ENCODE peak calls at places on chromosomes 2 and 18, in four cellular contexts. One of them, this sample, is unnamed.

GRCh38 chr2:42547014-42547413 is 21.4 kb upstream of the MTA3 start:
- DNase-seq in hepatocyte: no peak
- DNase-seq in RWPE1: no peak
- DNase-seq in A549: no peak
- DNase-seq in this sample: no peak

GRCh38 chr18:9539283-9539682 is 64.0 kb downstream of the RALBP1 start:
- DNase-seq in hepatocyte: no peak
- DNase-seq in RWPE1: peak; percentile 89
- DNase-seq in A549: no peak
- DNase-seq in this sample: peak; percentile 43

GRCh38 chr18:55318864-55319516 is 269.0 kb downstream of the TCF4 start:
- DNase-seq in hepatocyte: no peak
- DNase-seq in RWPE1: no peak
- DNase-seq in A549: no peak
- DNase-seq in this sample: no peak

GRCh38 chr2:27960237-27960912 is 69.8 kb downstream of the BABAM2 start:
- DNase-seq in hepatocyte: peak; percentile 6
- DNase-seq in RWPE1: peak; percentile 4
- DNase-seq in A549: no peak
- DNase-seq in this sample: peak; percentile 14

GRCh38 chr2:201515573-201516246 is 64.2 kb downstream of the STRADB start:
- DNase-seq in hepatocyte: no peak
- DNase-seq in RWPE1: no peak
- DNase-seq in A549: no peak
- DNase-seq in this sample: no peak

GRCh38 chr2:215900203-215900611 is 113.1 kb downstream of the MREG start:
- DNase-seq in hepatocyte: peak; percentile 33
- DNase-seq in RWPE1: peak; percentile 45
- DNase-seq in A549: no peak
- DNase-seq in this sample: peak; percentile 27

GRCh38 chr2:143150287-143150686 is 21.1 kb downstream of the ARHGAP15 start:
- DNase-seq in hepatocyte: no peak
- DNase-seq in RWPE1: no peak
- DNase-seq in A549: no peak
- DNase-seq in this sample: no peak

GRCh38 chr2:207928079-207928478 is 97.2 kb downstream of the PLEKHM3 start:
- DNase-seq in hepatocyte: no peak
- DNase-seq in RWPE1: no peak
- DNase-seq in A549: no peak
- DNase-seq in this sample: peak; percentile 14

GRCh38 chr2:48221846-48222516 is 308.0 kb upstream of the STON1 start:
- DNase-seq in hepatocyte: peak; percentile 38
- DNase-seq in RWPE1: peak; percentile 52
- DNase-seq in A549: no peak
- DNase-seq in this sample: peak; percentile 77

GRCh38 chr2:120344214-120344990 is 1.5 kb upstream of the INHBB start:
- DNase-seq in hepatocyte: peak; percentile 70
- DNase-seq in RWPE1: no peak
- DNase-seq in A549: no peak
- DNase-seq in this sample: no peak

GRCh38 chr18:44897445-44898215 is 216.9 kb downstream of the SETBP1 start:
- DNase-seq in hepatocyte: no peak
- DNase-seq in RWPE1: no peak
- DNase-seq in A549: no peak
- DNase-seq in this sample: no peak

GRCh38 chr2:119491776-119492525 is 32.3 kb downstream of the SCTR start:
- DNase-seq in hepatocyte: peak; percentile 86
- DNase-seq in RWPE1: peak; percentile 87
- DNase-seq in A549: peak; percentile 40
- DNase-seq in this sample: peak; percentile 69

GRCh38 chr2:30367232-30368070 is 79.6 kb upstream of the LCLAT1 start:
- DNase-seq in hepatocyte: no peak
- DNase-seq in RWPE1: no peak
- DNase-seq in A549: no peak
- DNase-seq in this sample: no peak

GRCh38 chr2:171323971-171324528 is 109.7 kb downstream of the METTL8 start:
- DNase-seq in hepatocyte: no peak
- DNase-seq in RWPE1: no peak
- DNase-seq in A549: no peak
- DNase-seq in this sample: no peak

GRCh38 chr2:100418563-100418962 is 1.1 kb upstream of the CHST10 start:
- DNase-seq in hepatocyte: peak; percentile 32
- DNase-seq in RWPE1: no peak
- DNase-seq in A549: no peak
- DNase-seq in this sample: no peak

GRCh38 chr2:215917953-215918620 is 95.3 kb downstream of the MREG start:
- DNase-seq in hepatocyte: peak; percentile 31
- DNase-seq in RWPE1: no peak
- DNase-seq in A549: no peak
- DNase-seq in this sample: peak; percentile 39

GRCh38 chr2:223957092-223957851 is at the start of gene MRPL44:
- DNase-seq in hepatocyte: peak; percentile 98
- DNase-seq in RWPE1: peak; percentile 94
- DNase-seq in A549: peak; percentile 71
- DNase-seq in this sample: peak; percentile 72

GRCh38 chr18:54983041-54983686 is 23.9 kb upstream of the CCDC68 start:
- DNase-seq in hepatocyte: peak; percentile 70
- DNase-seq in RWPE1: peak; percentile 28
- DNase-seq in A549: peak; percentile 31
- DNase-seq in this sample: no peak

GRCh38 chr18:8800041-8800441 is 94.7 kb downstream of the MTCL1 start:
- DNase-seq in hepatocyte: no peak
- DNase-seq in RWPE1: no peak
- DNase-seq in A549: no peak
- DNase-seq in this sample: no peak

GRCh38 chr18:25898965-25899364 is 191.4 kb downstream of the SS18 start:
- DNase-seq in hepatocyte: no peak
- DNase-seq in RWPE1: no peak
- DNase-seq in A549: no peak
- DNase-seq in this sample: no peak

GRCh38 chr2:239820836-239821693 is 204.1 kb downstream of the NDUFA10 start:
- DNase-seq in hepatocyte: no peak
- DNase-seq in RWPE1: no peak
- DNase-seq in A549: no peak
- DNase-seq in this sample: no peak

DNA sequence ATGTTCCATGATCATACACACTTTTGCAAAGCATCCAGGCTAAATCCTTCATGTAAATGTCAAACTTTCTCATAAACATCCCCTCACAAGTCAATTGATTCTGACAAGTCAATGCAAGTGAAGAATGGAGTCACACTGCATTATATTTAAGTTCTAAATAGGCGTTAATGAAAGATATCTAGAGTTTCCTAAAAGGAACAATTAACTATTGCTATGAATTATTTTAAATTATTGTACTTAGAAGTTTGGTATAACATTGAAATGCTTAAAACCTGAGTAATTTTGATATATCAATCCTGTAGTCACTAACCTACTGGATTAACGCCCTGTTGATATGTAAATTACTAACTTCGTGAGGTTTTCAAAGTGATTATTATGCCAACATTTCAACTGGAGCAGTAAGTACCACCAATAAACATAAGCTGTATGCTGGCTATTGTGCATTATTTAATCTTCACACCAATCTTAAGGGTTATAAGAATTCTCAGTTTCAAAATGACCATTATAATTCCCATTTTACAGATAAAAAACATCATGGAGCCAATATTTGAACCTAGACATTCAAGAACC is 884.3 kb downstream of the ERBB4 start:
- DNase-seq in hepatocyte: no peak
- DNase-seq in RWPE1: no peak
- DNase-seq in A549: no peak
- DNase-seq in this sample: no peak
- H3K27ac ChIP-seq in hepatocyte: no peak overlapping the region
- H3K27ac ChIP-seq in RWPE1: no peak overlapping the region
- H3K27ac ChIP-seq in A549: no peak overlapping the region
- H3K27ac ChIP-seq in this sample: no peak overlapping the region

GRCh38 chr18:46156124-46156745 is 52.0 kb downstream of the HAUS1 start:
- DNase-seq in hepatocyte: no peak
- DNase-seq in RWPE1: no peak
- DNase-seq in A549: no peak
- DNase-seq in this sample: no peak
- H3K27ac ChIP-seq in hepatocyte: no peak overlapping the region
- H3K27ac ChIP-seq in RWPE1: peak overlapping the region; percentile 44
- H3K27ac ChIP-seq in A549: peak overlapping the region; percentile 88
- H3K27ac ChIP-seq in this sample: peak overlapping the region; percentile 88

GRCh38 chr2:45885111-45885685 is 233.7 kb downstream of the PRKCE start:
- DNase-seq in hepatocyte: no peak
- DNase-seq in RWPE1: no peak
- DNase-seq in A549: no peak
- DNase-seq in this sample: no peak
- H3K27ac ChIP-seq in hepatocyte: peak overlapping the region; percentile 27
- H3K27ac ChIP-seq in RWPE1: no peak overlapping the region
- H3K27ac ChIP-seq in A549: no peak overlapping the region
- H3K27ac ChIP-seq in this sample: no peak overlapping the region

GRCh38 chr2:144509001-144509545 is 10.8 kb downstream of the ZEB2 start:
- DNase-seq in hepatocyte: no peak
- DNase-seq in RWPE1: no peak
- DNase-seq in A549: no peak
- DNase-seq in this sample: no peak
- H3K27ac ChIP-seq in hepatocyte: peak overlapping the region; percentile 65
- H3K27ac ChIP-seq in RWPE1: no peak overlapping the region
- H3K27ac ChIP-seq in A549: no peak overlapping the region
- H3K27ac ChIP-seq in this sample: no peak overlapping the region

GRCh38 chr18:515156-515815 is 14.8 kb upstream of the COLEC12 start:
- DNase-seq in hepatocyte: no peak
- DNase-seq in RWPE1: no peak
- DNase-seq in A549: no peak
- DNase-seq in this sample: no peak

GRCh38 chr18:515838-516237 is 15.3 kb upstream of the COLEC12 start:
- DNase-seq in hepatocyte: no peak
- DNase-seq in RWPE1: no peak
- DNase-seq in A549: no peak
- DNase-seq in this sample: no peak

GRCh38 chr18:518081-518480 is 17.6 kb upstream of the COLEC12 start:
- DNase-seq in hepatocyte: no peak
- DNase-seq in RWPE1: no peak
- DNase-seq in A549: no peak
- DNase-seq in this sample: no peak

GRCh38 chr18:524496-524895 is 24.0 kb upstream of the COLEC12 start:
- DNase-seq in hepatocyte: peak; percentile 12
- DNase-seq in RWPE1: no peak
- DNase-seq in A549: no peak
- DNase-seq in this sample: no peak

DNA sequence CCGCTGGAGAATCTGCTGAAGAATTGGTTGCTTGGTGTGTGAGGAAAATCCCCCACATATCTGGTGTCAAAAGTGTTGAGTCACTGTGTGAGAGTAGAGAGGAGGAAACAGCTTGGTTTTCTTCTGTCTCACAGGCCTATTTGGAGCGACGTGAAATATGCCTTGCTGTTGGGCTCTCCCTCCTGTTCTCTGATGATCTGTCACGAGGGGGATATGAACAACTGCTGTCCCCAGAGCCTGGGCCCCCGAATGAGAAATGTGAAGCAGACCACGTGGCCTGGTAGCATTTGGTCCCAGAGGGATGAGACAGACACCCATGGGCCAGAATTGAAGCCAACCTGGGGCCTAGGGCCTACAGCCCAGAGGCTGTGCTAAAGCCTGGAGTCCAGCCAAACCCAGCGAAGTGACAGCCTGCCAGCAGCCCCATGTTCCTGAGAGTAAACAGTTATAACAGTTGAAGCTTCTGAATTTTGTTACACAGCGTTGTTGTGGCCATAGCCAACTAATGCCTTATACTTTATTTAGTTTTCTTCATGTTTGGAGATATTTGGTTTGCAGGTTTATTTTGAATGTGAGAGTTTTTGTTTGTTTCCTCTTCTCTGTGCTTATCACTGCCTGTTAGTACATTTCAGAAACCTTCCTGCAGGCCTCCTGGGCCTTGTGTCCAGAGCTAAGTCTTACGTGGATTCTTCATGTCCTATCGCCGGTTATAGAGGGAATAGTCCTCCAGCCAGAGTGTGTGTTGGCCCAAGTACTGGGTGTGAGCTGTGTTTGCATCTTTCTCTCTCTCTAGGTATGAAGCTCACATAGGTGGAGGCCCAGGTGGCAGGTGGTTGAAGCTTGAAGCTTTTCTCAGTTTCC is 18.7 kb upstream of the COLEC12 start:
- DNase-seq in hepatocyte: peak; percentile 30
- DNase-seq in RWPE1: no peak
- DNase-seq in A549: no peak
- DNase-seq in this sample: no peak
- H3K27ac ChIP-seq in hepatocyte: peak overlapping the region; percentile 65
- H3K27ac ChIP-seq in RWPE1: no peak overlapping the region
- H3K27ac ChIP-seq in A549: no peak overlapping the region
- H3K27ac ChIP-seq in this sample: no peak overlapping the region

This sample was measured in epithelial cell of prostate.